ENCODE peak calls at places on chromosomes 11 and 22, in four cellular contexts. J is left colon, X is activated T-cell treated with anti-CD3 and anti-CD28 coated beads for 24 hours, O is NCI-H345. H is an unnamed sample.

GRCh38 chr11:46122955-46123354 is 1.7 kb upstream of the PHF21A start:
- DNase-seq in O (no peak), X (no peak), J (no peak), H (peak)

GRCh38 chr11:69541501-69542313 is 60.2 kb downstream of the LINC01488 start:
- DNase-seq in X (no peak), O (no peak), J (no peak), H (peak)

GRCh38 chr11:106327134-106327533 is 249.7 kb downstream of the AASDHPPT start:
- DNase-seq in J (no peak), X (no peak), O (no peak), H (no peak)

GRCh38 chr11:71120346-71120963 is 131.9 kb downstream of the SHANK2 start:
- DNase-seq in X (no peak), O (peak), J (no peak), H (no peak)

GRCh38 chr22:18104566-18104965 is 6.0 kb upstream of the TUBA8 start:
- DNase-seq in O (no peak), J (no peak), X (no peak), H (peak)

GRCh38 chr11:131671764-131672163 is 301.3 kb downstream of the NTM start:
- DNase-seq in O (no peak), X (no peak), J (no peak), H (no peak)

GRCh38 chr11:77205467-77206263 is 77.6 kb downstream of the MYO7A start:
- DNase-seq in X (no peak), J (no peak), O (no peak), H (no peak)

GRCh38 chr11:44400431-44400830 is 90.5 kb upstream of the ALX4 start:
- DNase-seq in X (no peak), J (no peak), O (no peak), H (no peak)

GRCh38 chr11:105609341-105609781 is 512 bp upstream of the GRIA4 start:
- DNase-seq in J (no peak), X (no peak), O (peak), H (no peak)

GRCh38 chr11:105151936-105152554 is 12.5 kb upstream of the CARD18 start:
- DNase-seq in X (no peak), J (no peak), O (no peak), H (no peak)

GRCh38 chr11:6328321-6328720 is 8.0 kb upstream of the CAVIN3 start:
- DNase-seq in X (no peak), J (no peak), O (no peak), H (no peak)

GRCh38 chr22:30332551-30332950 is 5.8 kb upstream of the TBC1D10A start:
- DNase-seq in X (no peak), J (no peak), O (no peak), H (no peak)

GRCh38 chr11:128894685-128895084 is 3.5 kb downstream of the KCNJ5 start:
- DNase-seq in O (no peak), X (no peak), J (peak), H (no peak)

GRCh38 chr11:27972432-27973170 is 135.4 kb downstream of the KIF18A start:
- DNase-seq in X (no peak), J (no peak), O (peak), H (no peak)

GRCh38 chr11:66720223-66720898 is 8.7 kb downstream of the SPTBN2 start:
- DNase-seq in J (peak), X (peak), O (peak), H (peak)

H was measured in stromal cell of bone marrow.